ENCODE peak calls at places on chromosomes 6 and 20, in five cellular contexts. G, K, S, F and T are unnamed samples.

GRCh38 chr6:90216081-90216977 is 80.3 kb downstream of the BACH2 start:
- DNase-seq in G (peak; percentile 53), K (no peak), S (peak; percentile 20), F (peak; percentile 84), T (no peak)

GRCh38 chr6:30882764-30883475 is 1.4 kb upstream of the DDR1 start:
- DNase-seq in G (peak; percentile 90), K (no peak), S (peak; percentile 31), F (no peak), T (peak; percentile 83)

GRCh38 chr20:45288376-45288775 is 18.3 kb upstream of the RBPJL start:
- DNase-seq in G (no peak), K (no peak), S (no peak), F (no peak), T (no peak)

GRCh38 chr6:148736779-148737412 is 9.9 kb upstream of the UST start:
- DNase-seq in G (no peak), K (no peak), S (no peak), F (no peak), T (no peak)

GRCh38 chr6:117441824-117442264 is 16.1 kb upstream of the ROS1 start:
- DNase-seq in G (no peak), K (peak; percentile 36), S (no peak), F (peak; percentile 73), T (peak; percentile 43)

GRCh38 chr6:39130691-39131090 is 15.7 kb upstream of the SAYSD1 start:
- DNase-seq in G (no peak), K (no peak), S (no peak), F (no peak), T (peak; percentile 5)

GRCh38 chr6:105263685-105264298 is 84.0 kb upstream of the POPDC3 start:
- DNase-seq in G (no peak), K (peak; percentile 33), S (no peak), F (peak; percentile 54), T (no peak)

GRCh38 chr6:151763938-151764680 is 43.4 kb upstream of the ESR1 start:
- DNase-seq in G (peak; percentile 77), K (peak; percentile 66), S (peak; percentile 41), F (peak; percentile 81), T (peak; percentile 96)

GRCh38 chr20:55057779-55058415 is 582.5 kb downstream of the DOK5 start:
- DNase-seq in G (no peak), K (no peak), S (no peak), F (no peak), T (no peak)

GRCh38 chr20:297925-298754 is 770 bp downstream of the ZCCHC3 start:
- DNase-seq in G (peak; percentile 64), K (peak; percentile 78), S (peak; percentile 52), F (peak; percentile 59), T (peak; percentile 49)

GRCh38 chr6:110044093-110044492 is 66.0 kb downstream of the GPR6 start:
- DNase-seq in G (no peak), K (no peak), S (no peak), F (no peak), T (no peak)

GRCh38 chr6:169145476-169145875 is 108.2 kb downstream of the THBS2 start:
- DNase-seq in G (no peak), K (no peak), S (no peak), F (no peak), T (no peak)

GRCh38 chr6:168120390-168121307 is 41.6 kb upstream of the FRMD1 start:
- DNase-seq in G (no peak), K (no peak), S (no peak), F (no peak), T (no peak)

GRCh38 chr20:34060970-34061369 is 51.1 kb downstream of the EIF2S2 start:
- DNase-seq in G (no peak), K (no peak), S (no peak), F (no peak), T (no peak)

GRCh38 chr6:61842005-61842404 is 444.0 kb downstream of the KHDRBS2 start:
- DNase-seq in G (peak; percentile 3), K (no peak), S (no peak), F (no peak), T (no peak)

GRCh38 chr6:115398607-115399006 is 662.1 kb downstream of the FRK start:
- DNase-seq in G (no peak), K (no peak), S (no peak), F (no peak), T (no peak)

GRCh38 chr6:34819571-34820480 is 27.9 kb downstream of the BLTP3A start:
- DNase-seq in G (no peak), K (no peak), S (no peak), F (no peak), T (no peak)

GRCh38 chr6:108156180-108156937 is 9.5 kb upstream of the NR2E1 start:
- DNase-seq in G (no peak), K (peak; percentile 32), S (no peak), F (no peak), T (peak; percentile 47)

GRCh38 chr6:25302677-25303128 is 23.5 kb downstream of the CARMIL1 start:
- DNase-seq in G (peak; percentile 58), K (peak; percentile 42), S (peak; percentile 83), F (peak; percentile 93), T (peak; percentile 73)

GRCh38 chr20:38550274-38550673 is 30.7 kb upstream of the ADIG start:
- DNase-seq in G (no peak), K (peak; percentile 37), S (no peak), F (no peak), T (no peak)

GRCh38 chr6:129393659-129394058 is 316.3 kb downstream of the ARHGAP18 start:
- DNase-seq in G (no peak), K (no peak), S (no peak), F (no peak), T (no peak)

GRCh38 chr20:31485450-31486339 is 10.6 kb downstream of the REM1 start:
- DNase-seq in G (peak; percentile 49), K (no peak), S (no peak), F (peak; percentile 59), T (no peak)

GRCh38 chr6:3489032-3489757 is 32.3 kb upstream of the SLC22A23 start:
- DNase-seq in G (no peak), K (peak; percentile 38), S (no peak), F (peak; percentile 81), T (no peak)

GRCh38 chr6:168061269-168062210 is 17.5 kb downstream of the FRMD1 start:
- DNase-seq in G (no peak), K (no peak), S (no peak), F (no peak), T (no peak)

GRCh38 chr6:146339716-146340115 is 203.9 kb upstream of the RAB32 start:
- DNase-seq in G (peak; percentile 27), K (peak; percentile 51), S (no peak), F (peak; percentile 86), T (peak; percentile 27)